ENCODE peak calls at places on chromosomes 13 and 19, in ten cellular contexts. One of them, this sample, is unnamed.

GRCh38 chr13:100854091-100854490 is 179.5 kb upstream of the TMTC4 start:
- DNase-seq in Ammon's horn: peak
- DNase-seq in GM04504: no peak
- DNase-seq in activated CD8-positive, alpha-beta memory T cell treated with anti-CD3 and anti-CD28 coated beads for 1 hour: no peak
- DNase-seq in DMS153: no peak
- DNase-seq in iPS-NIHi11: peak
- DNase-seq in A549: no peak
- DNase-seq in SHP77: no peak
- DNase-seq in stimulated activated CD4-positive, alpha-beta T cell treated with anti-CD3 and anti-CD28 coated beads, TNF-alpha, amount 100 ng/mL, for 24 hours: no peak
- DNase-seq in AG08396: no peak
- DNase-seq in this sample: no peak

GRCh38 chr13:112793545-112794445 is 104.0 kb downstream of the ATP11A start:
- DNase-seq in Ammon's horn: no peak
- DNase-seq in GM04504: no peak
- DNase-seq in activated CD8-positive, alpha-beta memory T cell treated with anti-CD3 and anti-CD28 coated beads for 1 hour: no peak
- DNase-seq in DMS153: no peak
- DNase-seq in iPS-NIHi11: no peak
- DNase-seq in A549: no peak
- DNase-seq in SHP77: no peak
- DNase-seq in stimulated activated CD4-positive, alpha-beta T cell treated with anti-CD3 and anti-CD28 coated beads, TNF-alpha, amount 100 ng/mL, for 24 hours: no peak
- DNase-seq in AG08396: no peak
- DNase-seq in this sample: no peak

GRCh38 chr13:21399741-21400140 is 59.4 kb downstream of the ZDHHC20 start:
- DNase-seq in Ammon's horn: no peak
- DNase-seq in GM04504: no peak
- DNase-seq in activated CD8-positive, alpha-beta memory T cell treated with anti-CD3 and anti-CD28 coated beads for 1 hour: no peak
- DNase-seq in DMS153: no peak
- DNase-seq in iPS-NIHi11: no peak
- DNase-seq in A549: no peak
- DNase-seq in SHP77: no peak
- DNase-seq in stimulated activated CD4-positive, alpha-beta T cell treated with anti-CD3 and anti-CD28 coated beads, TNF-alpha, amount 100 ng/mL, for 24 hours: no peak
- DNase-seq in AG08396: no peak
- DNase-seq in this sample: peak

GRCh38 chr13:30616927-30617314 is 799 bp upstream of the USPL1 start:
- DNase-seq in Ammon's horn: peak
- DNase-seq in GM04504: peak
- DNase-seq in activated CD8-positive, alpha-beta memory T cell treated with anti-CD3 and anti-CD28 coated beads for 1 hour: peak
- DNase-seq in DMS153: peak
- DNase-seq in iPS-NIHi11: peak
- DNase-seq in A549: peak
- DNase-seq in SHP77: peak
- DNase-seq in stimulated activated CD4-positive, alpha-beta T cell treated with anti-CD3 and anti-CD28 coated beads, TNF-alpha, amount 100 ng/mL, for 24 hours: no peak
- DNase-seq in AG08396: peak
- DNase-seq in this sample: peak

GRCh38 chr13:74206061-74206561 is 71.9 kb upstream of the KLF12 start:
- DNase-seq in Ammon's horn: no peak
- DNase-seq in GM04504: peak
- DNase-seq in activated CD8-positive, alpha-beta memory T cell treated with anti-CD3 and anti-CD28 coated beads for 1 hour: no peak
- DNase-seq in DMS153: no peak
- DNase-seq in iPS-NIHi11: peak
- DNase-seq in A549: no peak
- DNase-seq in SHP77: no peak
- DNase-seq in stimulated activated CD4-positive, alpha-beta T cell treated with anti-CD3 and anti-CD28 coated beads, TNF-alpha, amount 100 ng/mL, for 24 hours: no peak
- DNase-seq in AG08396: peak
- DNase-seq in this sample: peak

GRCh38 chr13:114299604-114300305 is 14.5 kb upstream of the CHAMP1 start:
- DNase-seq in Ammon's horn: no peak
- DNase-seq in GM04504: no peak
- DNase-seq in activated CD8-positive, alpha-beta memory T cell treated with anti-CD3 and anti-CD28 coated beads for 1 hour: no peak
- DNase-seq in DMS153: no peak
- DNase-seq in iPS-NIHi11: no peak
- DNase-seq in A549: no peak
- DNase-seq in SHP77: no peak
- DNase-seq in stimulated activated CD4-positive, alpha-beta T cell treated with anti-CD3 and anti-CD28 coated beads, TNF-alpha, amount 100 ng/mL, for 24 hours: no peak
- DNase-seq in AG08396: no peak
- DNase-seq in this sample: no peak

GRCh38 chr19:10895920-10896319 is 24.6 kb downstream of the CARM1 start:
- DNase-seq in Ammon's horn: no peak
- DNase-seq in GM04504: no peak
- DNase-seq in activated CD8-positive, alpha-beta memory T cell treated with anti-CD3 and anti-CD28 coated beads for 1 hour: no peak
- DNase-seq in DMS153: no peak
- DNase-seq in iPS-NIHi11: peak
- DNase-seq in A549: no peak
- DNase-seq in SHP77: no peak
- DNase-seq in stimulated activated CD4-positive, alpha-beta T cell treated with anti-CD3 and anti-CD28 coated beads, TNF-alpha, amount 100 ng/mL, for 24 hours: no peak
- DNase-seq in AG08396: no peak
- DNase-seq in this sample: no peak

GRCh38 chr19:45154064-45154827 is 6.5 kb downstream of the NKPD1 start:
- DNase-seq in Ammon's horn: no peak
- DNase-seq in GM04504: no peak
- DNase-seq in activated CD8-positive, alpha-beta memory T cell treated with anti-CD3 and anti-CD28 coated beads for 1 hour: no peak
- DNase-seq in DMS153: no peak
- DNase-seq in iPS-NIHi11: no peak
- DNase-seq in A549: no peak
- DNase-seq in SHP77: no peak
- DNase-seq in stimulated activated CD4-positive, alpha-beta T cell treated with anti-CD3 and anti-CD28 coated beads, TNF-alpha, amount 100 ng/mL, for 24 hours: no peak
- DNase-seq in AG08396: peak
- DNase-seq in this sample: peak

GRCh38 chr13:35791191-35791902 is 314.9 kb upstream of the MAB21L1 start:
- DNase-seq in Ammon's horn: no peak
- DNase-seq in GM04504: peak
- DNase-seq in activated CD8-positive, alpha-beta memory T cell treated with anti-CD3 and anti-CD28 coated beads for 1 hour: no peak
- DNase-seq in DMS153: no peak
- DNase-seq in iPS-NIHi11: no peak
- DNase-seq in A549: peak
- DNase-seq in SHP77: no peak
- DNase-seq in stimulated activated CD4-positive, alpha-beta T cell treated with anti-CD3 and anti-CD28 coated beads, TNF-alpha, amount 100 ng/mL, for 24 hours: no peak
- DNase-seq in AG08396: peak
- DNase-seq in this sample: no peak

GRCh38 chr19:17830567-17831418 is 9.5 kb upstream of the INSL3 start:
- DNase-seq in Ammon's horn: peak
- DNase-seq in GM04504: no peak
- DNase-seq in activated CD8-positive, alpha-beta memory T cell treated with anti-CD3 and anti-CD28 coated beads for 1 hour: peak
- DNase-seq in DMS153: peak
- DNase-seq in iPS-NIHi11: peak
- DNase-seq in A549: peak
- DNase-seq in SHP77: peak
- DNase-seq in stimulated activated CD4-positive, alpha-beta T cell treated with anti-CD3 and anti-CD28 coated beads, TNF-alpha, amount 100 ng/mL, for 24 hours: peak
- DNase-seq in AG08396: peak
- DNase-seq in this sample: no peak

GRCh38 chr19:51639916-51640315 is 6.7 kb downstream of the SIGLEC14 start:
- DNase-seq in Ammon's horn: no peak
- DNase-seq in GM04504: no peak
- DNase-seq in activated CD8-positive, alpha-beta memory T cell treated with anti-CD3 and anti-CD28 coated beads for 1 hour: no peak
- DNase-seq in DMS153: no peak
- DNase-seq in iPS-NIHi11: no peak
- DNase-seq in A549: no peak
- DNase-seq in SHP77: no peak
- DNase-seq in stimulated activated CD4-positive, alpha-beta T cell treated with anti-CD3 and anti-CD28 coated beads, TNF-alpha, amount 100 ng/mL, for 24 hours: no peak
- DNase-seq in AG08396: no peak
- DNase-seq in this sample: no peak

GRCh38 chr19:16363133-16363851 is 38.7 kb downstream of the KLF2 start:
- DNase-seq in Ammon's horn: no peak
- DNase-seq in GM04504: no peak
- DNase-seq in activated CD8-positive, alpha-beta memory T cell treated with anti-CD3 and anti-CD28 coated beads for 1 hour: no peak
- DNase-seq in DMS153: peak
- DNase-seq in iPS-NIHi11: peak
- DNase-seq in A549: no peak
- DNase-seq in SHP77: no peak
- DNase-seq in stimulated activated CD4-positive, alpha-beta T cell treated with anti-CD3 and anti-CD28 coated beads, TNF-alpha, amount 100 ng/mL, for 24 hours: no peak
- DNase-seq in AG08396: no peak
- DNase-seq in this sample: no peak

GRCh38 chr13:20991741-20992520 is 69.5 kb downstream of the LATS2 start:
- DNase-seq in Ammon's horn: no peak
- DNase-seq in GM04504: no peak
- DNase-seq in activated CD8-positive, alpha-beta memory T cell treated with anti-CD3 and anti-CD28 coated beads for 1 hour: no peak
- DNase-seq in DMS153: no peak
- DNase-seq in iPS-NIHi11: no peak
- DNase-seq in A549: no peak
- DNase-seq in SHP77: no peak
- DNase-seq in stimulated activated CD4-positive, alpha-beta T cell treated with anti-CD3 and anti-CD28 coated beads, TNF-alpha, amount 100 ng/mL, for 24 hours: no peak
- DNase-seq in AG08396: no peak
- DNase-seq in this sample: no peak

GRCh38 chr13:97975851-97976550 is 22.5 kb downstream of the IPO5 start:
- DNase-seq in Ammon's horn: peak
- DNase-seq in GM04504: no peak
- DNase-seq in activated CD8-positive, alpha-beta memory T cell treated with anti-CD3 and anti-CD28 coated beads for 1 hour: peak
- DNase-seq in DMS153: peak
- DNase-seq in iPS-NIHi11: peak
- DNase-seq in A549: peak
- DNase-seq in SHP77: peak
- DNase-seq in stimulated activated CD4-positive, alpha-beta T cell treated with anti-CD3 and anti-CD28 coated beads, TNF-alpha, amount 100 ng/mL, for 24 hours: peak
- DNase-seq in AG08396: peak
- DNase-seq in this sample: peak

GRCh38 chr19:8612807-8613171 is 2.3 kb upstream of the ADAMTS10 start:
- DNase-seq in Ammon's horn: no peak
- DNase-seq in GM04504: no peak
- DNase-seq in activated CD8-positive, alpha-beta memory T cell treated with anti-CD3 and anti-CD28 coated beads for 1 hour: no peak
- DNase-seq in DMS153: no peak
- DNase-seq in iPS-NIHi11: no peak
- DNase-seq in A549: no peak
- DNase-seq in SHP77: no peak
- DNase-seq in stimulated activated CD4-positive, alpha-beta T cell treated with anti-CD3 and anti-CD28 coated beads, TNF-alpha, amount 100 ng/mL, for 24 hours: no peak
- DNase-seq in AG08396: no peak
- DNase-seq in this sample: no peak

GRCh38 chr19:48913114-48913513 is 13.0 kb downstream of the NUCB1 start:
- DNase-seq in Ammon's horn: no peak
- DNase-seq in GM04504: no peak
- DNase-seq in activated CD8-positive, alpha-beta memory T cell treated with anti-CD3 and anti-CD28 coated beads for 1 hour: no peak
- DNase-seq in DMS153: no peak
- DNase-seq in iPS-NIHi11: peak
- DNase-seq in A549: no peak
- DNase-seq in SHP77: no peak
- DNase-seq in stimulated activated CD4-positive, alpha-beta T cell treated with anti-CD3 and anti-CD28 coated beads, TNF-alpha, amount 100 ng/mL, for 24 hours: no peak
- DNase-seq in AG08396: no peak
- DNase-seq in this sample: no peak

GRCh38 chr19:28972144-28972543 is 240.8 kb downstream of the UQCRFS1 start:
- DNase-seq in Ammon's horn: no peak
- DNase-seq in GM04504: no peak
- DNase-seq in activated CD8-positive, alpha-beta memory T cell treated with anti-CD3 and anti-CD28 coated beads for 1 hour: no peak
- DNase-seq in DMS153: no peak
- DNase-seq in iPS-NIHi11: no peak
- DNase-seq in A549: no peak
- DNase-seq in SHP77: no peak
- DNase-seq in stimulated activated CD4-positive, alpha-beta T cell treated with anti-CD3 and anti-CD28 coated beads, TNF-alpha, amount 100 ng/mL, for 24 hours: no peak
- DNase-seq in AG08396: no peak
- DNase-seq in this sample: no peak

GRCh38 chr19:52962394-52963228 is at the start of gene ZNF816:
- DNase-seq in Ammon's horn: peak
- DNase-seq in GM04504: peak
- DNase-seq in activated CD8-positive, alpha-beta memory T cell treated with anti-CD3 and anti-CD28 coated beads for 1 hour: peak
- DNase-seq in DMS153: peak
- DNase-seq in iPS-NIHi11: peak
- DNase-seq in A549: no peak
- DNase-seq in SHP77: peak
- DNase-seq in stimulated activated CD4-positive, alpha-beta T cell treated with anti-CD3 and anti-CD28 coated beads, TNF-alpha, amount 100 ng/mL, for 24 hours: peak
- DNase-seq in AG08396: peak
- DNase-seq in this sample: peak

GRCh38 chr19:22612316-22612715 is 21.8 kb upstream of the ZNF492 start:
- DNase-seq in Ammon's horn: no peak
- DNase-seq in GM04504: no peak
- DNase-seq in activated CD8-positive, alpha-beta memory T cell treated with anti-CD3 and anti-CD28 coated beads for 1 hour: no peak
- DNase-seq in DMS153: no peak
- DNase-seq in iPS-NIHi11: no peak
- DNase-seq in A549: no peak
- DNase-seq in SHP77: no peak
- DNase-seq in stimulated activated CD4-positive, alpha-beta T cell treated with anti-CD3 and anti-CD28 coated beads, TNF-alpha, amount 100 ng/mL, for 24 hours: no peak
- DNase-seq in AG08396: no peak
- DNase-seq in this sample: no peak

GRCh38 chr13:24613755-24614154 is 66.5 kb upstream of the ATP12A start:
- DNase-seq in Ammon's horn: no peak
- DNase-seq in GM04504: no peak
- DNase-seq in activated CD8-positive, alpha-beta memory T cell treated with anti-CD3 and anti-CD28 coated beads for 1 hour: no peak
- DNase-seq in DMS153: no peak
- DNase-seq in iPS-NIHi11: no peak
- DNase-seq in A549: no peak
- DNase-seq in SHP77: no peak
- DNase-seq in stimulated activated CD4-positive, alpha-beta T cell treated with anti-CD3 and anti-CD28 coated beads, TNF-alpha, amount 100 ng/mL, for 24 hours: no peak
- DNase-seq in AG08396: no peak
- DNase-seq in this sample: no peak

GRCh38 chr13:33285420-33286124 is at the start of gene STARD13:
- DNase-seq in Ammon's horn: peak
- DNase-seq in GM04504: peak
- DNase-seq in activated CD8-positive, alpha-beta memory T cell treated with anti-CD3 and anti-CD28 coated beads for 1 hour: no peak
- DNase-seq in DMS153: peak
- DNase-seq in iPS-NIHi11: peak
- DNase-seq in A549: peak
- DNase-seq in SHP77: peak
- DNase-seq in stimulated activated CD4-positive, alpha-beta T cell treated with anti-CD3 and anti-CD28 coated beads, TNF-alpha, amount 100 ng/mL, for 24 hours: no peak
- DNase-seq in AG08396: peak
- DNase-seq in this sample: peak

GRCh38 chr19:45076029-45076850 is at the start of gene ZNF296:
- DNase-seq in Ammon's horn: peak
- DNase-seq in GM04504: no peak
- DNase-seq in activated CD8-positive, alpha-beta memory T cell treated with anti-CD3 and anti-CD28 coated beads for 1 hour: peak
- DNase-seq in DMS153: peak
- DNase-seq in iPS-NIHi11: peak
- DNase-seq in A549: peak
- DNase-seq in SHP77: peak
- DNase-seq in stimulated activated CD4-positive, alpha-beta T cell treated with anti-CD3 and anti-CD28 coated beads, TNF-alpha, amount 100 ng/mL, for 24 hours: peak
- DNase-seq in AG08396: peak
- DNase-seq in this sample: no peak

GRCh38 chr19:5799247-5800241 is 5.3 kb upstream of the NRTN start:
- DNase-seq in Ammon's horn: no peak
- DNase-seq in GM04504: no peak
- DNase-seq in activated CD8-positive, alpha-beta memory T cell treated with anti-CD3 and anti-CD28 coated beads for 1 hour: no peak
- DNase-seq in DMS153: peak
- DNase-seq in iPS-NIHi11: no peak
- DNase-seq in A549: no peak
- DNase-seq in SHP77: no peak
- DNase-seq in stimulated activated CD4-positive, alpha-beta T cell treated with anti-CD3 and anti-CD28 coated beads, TNF-alpha, amount 100 ng/mL, for 24 hours: no peak
- DNase-seq in AG08396: no peak
- DNase-seq in this sample: no peak

GRCh38 chr13:99226493-99226892 is 25.8 kb downstream of the UBAC2 start:
- DNase-seq in Ammon's horn: no peak
- DNase-seq in GM04504: no peak
- DNase-seq in activated CD8-positive, alpha-beta memory T cell treated with anti-CD3 and anti-CD28 coated beads for 1 hour: no peak
- DNase-seq in DMS153: no peak
- DNase-seq in iPS-NIHi11: no peak
- DNase-seq in A549: no peak
- DNase-seq in SHP77: no peak
- DNase-seq in stimulated activated CD4-positive, alpha-beta T cell treated with anti-CD3 and anti-CD28 coated beads, TNF-alpha, amount 100 ng/mL, for 24 hours: no peak
- DNase-seq in AG08396: no peak
- DNase-seq in this sample: no peak

GRCh38 chr13:50379584-50379983 is 364.3 kb downstream of the KCNRG start:
- DNase-seq in Ammon's horn: no peak
- DNase-seq in GM04504: no peak
- DNase-seq in activated CD8-positive, alpha-beta memory T cell treated with anti-CD3 and anti-CD28 coated beads for 1 hour: no peak
- DNase-seq in DMS153: no peak
- DNase-seq in iPS-NIHi11: no peak
- DNase-seq in A549: no peak
- DNase-seq in SHP77: no peak
- DNase-seq in stimulated activated CD4-positive, alpha-beta T cell treated with anti-CD3 and anti-CD28 coated beads, TNF-alpha, amount 100 ng/mL, for 24 hours: no peak
- DNase-seq in AG08396: no peak
- DNase-seq in this sample: no peak

GRCh38 chr13:99218545-99218944 is 17.9 kb downstream of the UBAC2 start:
- DNase-seq in Ammon's horn: peak
- DNase-seq in GM04504: no peak
- DNase-seq in activated CD8-positive, alpha-beta memory T cell treated with anti-CD3 and anti-CD28 coated beads for 1 hour: no peak
- DNase-seq in DMS153: no peak
- DNase-seq in iPS-NIHi11: no peak
- DNase-seq in A549: no peak
- DNase-seq in SHP77: no peak
- DNase-seq in stimulated activated CD4-positive, alpha-beta T cell treated with anti-CD3 and anti-CD28 coated beads, TNF-alpha, amount 100 ng/mL, for 24 hours: no peak
- DNase-seq in AG08396: no peak
- DNase-seq in this sample: peak

GRCh38 chr13:26821766-26822165 is 61.2 kb upstream of the GPR12 start:
- DNase-seq in Ammon's horn: no peak
- DNase-seq in GM04504: no peak
- DNase-seq in activated CD8-positive, alpha-beta memory T cell treated with anti-CD3 and anti-CD28 coated beads for 1 hour: no peak
- DNase-seq in DMS153: no peak
- DNase-seq in iPS-NIHi11: no peak
- DNase-seq in A549: no peak
- DNase-seq in SHP77: no peak
- DNase-seq in stimulated activated CD4-positive, alpha-beta T cell treated with anti-CD3 and anti-CD28 coated beads, TNF-alpha, amount 100 ng/mL, for 24 hours: no peak
- DNase-seq in AG08396: no peak
- DNase-seq in this sample: no peak

This sample was measured in SJSA1.